ENCODE peak calls at places on chromosomes 1 and 21, in five cellular contexts. P is SK-N-SH, O is GM12878, S is H1, F is HepG2. I is an unnamed sample.

GRCh38 chr1:167157101-167157500 is 63.2 kb downstream of the STYXL2 start:
- DNase-seq in O (no peak), P (no peak), S (no peak), F (no peak), I (no peak)

GRCh38 chr1:13700521-13701273 is 709 bp downstream of the PRDM2 start:
- DNase-seq in F (no peak), O (no peak), S (no peak), P (no peak), I (peak; percentile 20)

GRCh38 chr21:21907271-21907670 is 909.1 kb downstream of the NCAM2 start:
- DNase-seq in F (no peak), P (no peak), S (no peak), O (no peak), I (no peak)

GRCh38 chr1:185284533-185285244 is 32.4 kb downstream of the IVNS1ABP start:
- DNase-seq in F (no peak), S (no peak), O (no peak), P (no peak), I (peak; percentile 28)

GRCh38 chr1:56654126-56654923 is 9.2 kb downstream of the PRKAA2 start:
- DNase-seq in O (no peak), P (no peak), S (no peak), F (no peak), I (no peak)

GRCh38 chr1:91221017-91221416 is 183.6 kb downstream of the HFM1 start:
- DNase-seq in P (no peak), S (no peak), O (no peak), F (no peak), I (no peak)

GRCh38 chr1:159008744-159009188 is 941 bp upstream of the IFI16 start:
- DNase-seq in P (no peak), O (peak; percentile 69), S (no peak), F (no peak), I (peak; percentile 16)

GRCh38 chr1:116694524-116694923 is 27.0 kb upstream of the IGSF3 start:
- DNase-seq in F (no peak), O (no peak), P (no peak), S (no peak), I (no peak)

GRCh38 chr1:92543131-92544055 is 56.7 kb upstream of the GFI1 start:
- DNase-seq in F (no peak), O (no peak), P (no peak), S (no peak), I (no peak)

GRCh38 chr1:109985251-109986053 is 887 bp downstream of the AHCYL1 start:
- DNase-seq in O (no peak), F (no peak), P (no peak), S (no peak), I (no peak)

GRCh38 chr1:199691540-199691939 is 336.0 kb upstream of the NR5A2 start:
- DNase-seq in F (no peak), O (no peak), S (no peak), P (no peak), I (peak; percentile 82)

GRCh38 chr1:201554789-201555592 is 16.1 kb downstream of the NAV1 start:
- DNase-seq in P (no peak), F (no peak), S (no peak), O (no peak), I (no peak)

GRCh38 chr21:33374080-33374873 is 28.9 kb upstream of the IFNGR2 start:
- DNase-seq in S (no peak), F (peak; percentile 39), O (no peak), P (peak; percentile 45), I (peak; percentile 58)

GRCh38 chr21:42218836-42219605 is at the start of gene ABCG1:
- DNase-seq in F (no peak), P (peak; percentile 89), S (no peak), O (no peak), I (peak; percentile 13)

GRCh38 chr21:41611966-41612606 is 104.1 kb upstream of the TMPRSS2 start:
- DNase-seq in P (no peak), O (no peak), S (no peak), F (peak; percentile 28), I (peak; percentile 15)

GRCh38 chr1:62689524-62689923 is 1.3 kb upstream of the DOCK7 start:
- DNase-seq in S (no peak), F (peak; percentile 77), P (no peak), O (no peak), I (peak; percentile 91)

GRCh38 chr1:219239518-219239917 is 65.8 kb downstream of the LYPLAL1 start:
- DNase-seq in F (no peak), O (no peak), P (no peak), S (no peak), I (no peak)

GRCh38 chr1:113929750-113930498 is 800 bp downstream of the HIPK1 start:
- DNase-seq in O (no peak), S (no peak), F (no peak), P (no peak), I (peak; percentile 17)

GRCh38 chr21:44368711-44369446 is 15.5 kb downstream of the TRPM2 start:
- DNase-seq in F (no peak), O (no peak), S (no peak), P (peak; percentile 65), I (no peak)

GRCh38 chr1:228496084-228496483 is 8.9 kb downstream of the RNF187 start:
- DNase-seq in O (no peak), P (no peak), F (no peak), S (no peak), I (no peak)

GRCh38 chr1:19336543-19336942 is 24.4 kb downstream of the SLC66A1 start:
- DNase-seq in F (no peak), S (no peak), P (no peak), O (no peak), I (peak; percentile 68)

GRCh38 chr1:160394673-160395072 is 5.7 kb upstream of the VANGL2 start:
- DNase-seq in P (no peak), F (no peak), S (no peak), O (no peak), I (no peak)

GRCh38 chr1:100400332-100400933 is 48.1 kb downstream of the CDC14A start:
- DNase-seq in S (peak; percentile 38), F (peak; percentile 37), O (no peak), P (peak; percentile 12), I (no peak)

GRCh38 chr1:42998381-42998780 is 39.7 kb upstream of the SLC2A1 start:
- DNase-seq in O (no peak), S (no peak), F (no peak), P (no peak), I (peak; percentile 51)

GRCh38 chr1:115649964-115650363 is 8.2 kb downstream of the VANGL1 start:
- DNase-seq in S (no peak), F (no peak), O (no peak), P (no peak), I (no peak)
- H3K9ac ChIP-seq in S (no peak overlapping the region), F (no peak overlapping the region), O (peak overlapping the region; percentile 74), P (no peak overlapping the region), I (no peak overlapping the region)

GRCh38 chr1:81679972-81680371 is 120.8 kb upstream of the ADGRL2 start:
- DNase-seq in S (no peak), P (no peak), F (peak; percentile 3), O (no peak), I (peak; percentile 45)
- TF ChIP-seq RFX5 in S (no peak), P (no peak), F (no peak), O (no peak), I (no peak)

GRCh38 chr1:67723620-67724019 is 38.6 kb downstream of the GADD45A start:
- DNase-seq in O (no peak), S (no peak), F (no peak), P (no peak), I (peak; percentile 73)
- H3K9ac ChIP-seq in O (no peak overlapping the region), S (no peak overlapping the region), F (no peak overlapping the region), P (no peak overlapping the region), I (no peak overlapping the region)

DNA sequence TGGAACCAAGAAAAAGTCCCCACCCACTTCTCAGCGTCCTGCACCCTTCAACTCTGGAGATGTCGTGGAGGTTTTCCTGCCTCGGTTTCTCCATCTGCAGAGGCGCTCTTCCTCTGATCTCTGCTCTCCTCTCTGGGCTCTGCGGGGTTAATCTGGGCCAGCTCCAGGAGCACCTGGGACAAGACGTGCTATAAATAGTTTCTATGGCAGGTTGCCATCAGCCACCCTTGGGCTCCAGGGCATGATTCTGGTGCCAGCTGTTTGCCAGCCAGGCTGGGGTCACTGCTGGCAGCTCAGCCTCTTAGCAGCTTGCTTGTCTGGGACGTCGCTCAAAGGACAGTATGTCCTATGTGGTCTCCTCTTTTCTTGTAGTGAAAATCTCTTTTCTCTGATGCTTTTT is 137.1 kb downstream of the ACTL8 start:
- DNase-seq in F (no peak), S (no peak), P (peak; percentile 64), O (no peak), I (no peak)
- TF ChIP-seq RFX5 in F (no peak), S (no peak), P (no peak), O (no peak), I (no peak)

I was measured in IMR-90.